ENCODE peak calls at places on chromosomes 11 and 22, in eight cellular contexts. One of them, this sample, is unnamed.

GRCh38 chr11:96114178-96115070 is 190.5 kb upstream of the MTMR2 start:
- DNase-seq in left ventricle myocardium inferior: no peak
- DNase-seq in right cardiac atrium: no peak
- DNase-seq in GM18507: no peak
- DNase-seq in NCI-H1105: peak
- DNase-seq in iPS-NIHi11: no peak
- DNase-seq in IMR-90: no peak
- DNase-seq in AG08396: no peak
- DNase-seq in this sample: peak

GRCh38 chr11:2359557-2359956 is 17.6 kb upstream of the CD81 start:
- DNase-seq in left ventricle myocardium inferior: no peak
- DNase-seq in right cardiac atrium: no peak
- DNase-seq in GM18507: no peak
- DNase-seq in NCI-H1105: no peak
- DNase-seq in iPS-NIHi11: no peak
- DNase-seq in IMR-90: no peak
- DNase-seq in AG08396: no peak
- DNase-seq in this sample: no peak

GRCh38 chr22:35705141-35705540 is 12.5 kb upstream of the APOL5 start:
- DNase-seq in left ventricle myocardium inferior: no peak
- DNase-seq in right cardiac atrium: no peak
- DNase-seq in GM18507: no peak
- DNase-seq in NCI-H1105: no peak
- DNase-seq in iPS-NIHi11: no peak
- DNase-seq in IMR-90: peak
- DNase-seq in AG08396: peak
- DNase-seq in this sample: no peak

GRCh38 chr11:862704-863388 is 20.2 kb downstream of the TSPAN4 start:
- DNase-seq in left ventricle myocardium inferior: no peak
- DNase-seq in right cardiac atrium: no peak
- DNase-seq in GM18507: no peak
- DNase-seq in NCI-H1105: no peak
- DNase-seq in iPS-NIHi11: no peak
- DNase-seq in IMR-90: no peak
- DNase-seq in AG08396: no peak
- DNase-seq in this sample: no peak

GRCh38 chr11:107666911-107667568 is 44.8 kb downstream of the SLN start:
- DNase-seq in left ventricle myocardium inferior: no peak
- DNase-seq in right cardiac atrium: no peak
- DNase-seq in GM18507: no peak
- DNase-seq in NCI-H1105: no peak
- DNase-seq in iPS-NIHi11: no peak
- DNase-seq in IMR-90: no peak
- DNase-seq in AG08396: no peak
- DNase-seq in this sample: no peak

GRCh38 chr22:26610072-26610958 is 7.5 kb downstream of the CRYBB1 start:
- DNase-seq in left ventricle myocardium inferior: peak
- DNase-seq in right cardiac atrium: no peak
- DNase-seq in GM18507: peak
- DNase-seq in NCI-H1105: no peak
- DNase-seq in iPS-NIHi11: no peak
- DNase-seq in IMR-90: peak
- DNase-seq in AG08396: peak
- DNase-seq in this sample: no peak

GRCh38 chr11:13210424-13210823 is 67.2 kb upstream of the BMAL1 start:
- DNase-seq in left ventricle myocardium inferior: peak
- DNase-seq in right cardiac atrium: peak
- DNase-seq in GM18507: no peak
- DNase-seq in NCI-H1105: peak
- DNase-seq in iPS-NIHi11: peak
- DNase-seq in IMR-90: peak
- DNase-seq in AG08396: peak
- DNase-seq in this sample: no peak

GRCh38 chr11:62143727-62144126 is 19.9 kb downstream of the INCENP start:
- DNase-seq in left ventricle myocardium inferior: no peak
- DNase-seq in right cardiac atrium: no peak
- DNase-seq in GM18507: no peak
- DNase-seq in NCI-H1105: no peak
- DNase-seq in iPS-NIHi11: no peak
- DNase-seq in IMR-90: no peak
- DNase-seq in AG08396: no peak
- DNase-seq in this sample: no peak

GRCh38 chr22:19855504-19856409 is 1.1 kb upstream of the GNB1L start:
- DNase-seq in left ventricle myocardium inferior: no peak
- DNase-seq in right cardiac atrium: peak
- DNase-seq in GM18507: peak
- DNase-seq in NCI-H1105: peak
- DNase-seq in iPS-NIHi11: peak
- DNase-seq in IMR-90: peak
- DNase-seq in AG08396: peak
- DNase-seq in this sample: no peak

GRCh38 chr22:28900379-28900778 is 17.0 kb downstream of the ZNRF3 start:
- DNase-seq in left ventricle myocardium inferior: no peak
- DNase-seq in right cardiac atrium: no peak
- DNase-seq in GM18507: no peak
- DNase-seq in NCI-H1105: no peak
- DNase-seq in iPS-NIHi11: no peak
- DNase-seq in IMR-90: no peak
- DNase-seq in AG08396: no peak
- DNase-seq in this sample: no peak

GRCh38 chr11:69953356-69953755 is 124.8 kb upstream of the ANO1 start:
- DNase-seq in left ventricle myocardium inferior: no peak
- DNase-seq in right cardiac atrium: no peak
- DNase-seq in GM18507: no peak
- DNase-seq in NCI-H1105: no peak
- DNase-seq in iPS-NIHi11: no peak
- DNase-seq in IMR-90: no peak
- DNase-seq in AG08396: no peak
- DNase-seq in this sample: no peak

GRCh38 chr11:125772834-125773505 is 5.7 kb downstream of the PATE2 start:
- DNase-seq in left ventricle myocardium inferior: no peak
- DNase-seq in right cardiac atrium: no peak
- DNase-seq in GM18507: no peak
- DNase-seq in NCI-H1105: no peak
- DNase-seq in iPS-NIHi11: no peak
- DNase-seq in IMR-90: peak
- DNase-seq in AG08396: peak
- DNase-seq in this sample: no peak

GRCh38 chr11:57713849-57714248 is 1.5 kb downstream of the TMX2 start:
- DNase-seq in left ventricle myocardium inferior: no peak
- DNase-seq in right cardiac atrium: no peak
- DNase-seq in GM18507: no peak
- DNase-seq in NCI-H1105: no peak
- DNase-seq in iPS-NIHi11: no peak
- DNase-seq in IMR-90: no peak
- DNase-seq in AG08396: no peak
- DNase-seq in this sample: no peak

GRCh38 chr22:25563757-25564319 is 637 bp upstream of the GRK3 start:
- DNase-seq in left ventricle myocardium inferior: no peak
- DNase-seq in right cardiac atrium: peak
- DNase-seq in GM18507: no peak
- DNase-seq in NCI-H1105: no peak
- DNase-seq in iPS-NIHi11: no peak
- DNase-seq in IMR-90: peak
- DNase-seq in AG08396: no peak
- DNase-seq in this sample: no peak

GRCh38 chr22:42805016-42805997 is 51.8 kb downstream of the ARFGAP3 start:
- DNase-seq in left ventricle myocardium inferior: peak
- DNase-seq in right cardiac atrium: peak
- DNase-seq in GM18507: no peak
- DNase-seq in NCI-H1105: peak
- DNase-seq in iPS-NIHi11: no peak
- DNase-seq in IMR-90: no peak
- DNase-seq in AG08396: no peak
- DNase-seq in this sample: no peak

GRCh38 chr11:69662021-69662698 is 13.0 kb downstream of the LTO1 start:
- DNase-seq in left ventricle myocardium inferior: no peak
- DNase-seq in right cardiac atrium: peak
- DNase-seq in GM18507: no peak
- DNase-seq in NCI-H1105: no peak
- DNase-seq in iPS-NIHi11: peak
- DNase-seq in IMR-90: no peak
- DNase-seq in AG08396: no peak
- DNase-seq in this sample: no peak

GRCh38 chr22:30427871-30428270 is 2.3 kb downstream of the MTFP1 start:
- DNase-seq in left ventricle myocardium inferior: no peak
- DNase-seq in right cardiac atrium: no peak
- DNase-seq in GM18507: no peak
- DNase-seq in NCI-H1105: no peak
- DNase-seq in iPS-NIHi11: no peak
- DNase-seq in IMR-90: no peak
- DNase-seq in AG08396: no peak
- DNase-seq in this sample: no peak

GRCh38 chr11:108647701-108648527 is 17.0 kb upstream of the DDX10 start:
- DNase-seq in left ventricle myocardium inferior: peak
- DNase-seq in right cardiac atrium: peak
- DNase-seq in GM18507: peak
- DNase-seq in NCI-H1105: peak
- DNase-seq in iPS-NIHi11: peak
- DNase-seq in IMR-90: peak
- DNase-seq in AG08396: peak
- DNase-seq in this sample: peak

GRCh38 chr22:44102121-44102520 is 78.0 kb downstream of the PARVB start:
- DNase-seq in left ventricle myocardium inferior: no peak
- DNase-seq in right cardiac atrium: no peak
- DNase-seq in GM18507: no peak
- DNase-seq in NCI-H1105: no peak
- DNase-seq in iPS-NIHi11: no peak
- DNase-seq in IMR-90: no peak
- DNase-seq in AG08396: no peak
- DNase-seq in this sample: no peak

GRCh38 chr11:16739326-16739875 is 954 bp downstream of the C11orf58 start:
- DNase-seq in left ventricle myocardium inferior: no peak
- DNase-seq in right cardiac atrium: no peak
- DNase-seq in GM18507: no peak
- DNase-seq in NCI-H1105: peak
- DNase-seq in iPS-NIHi11: no peak
- DNase-seq in IMR-90: peak
- DNase-seq in AG08396: peak
- DNase-seq in this sample: no peak

GRCh38 chr11:60993611-60994010 is 22.1 kb downstream of the CD6 start:
- DNase-seq in left ventricle myocardium inferior: no peak
- DNase-seq in right cardiac atrium: no peak
- DNase-seq in GM18507: no peak
- DNase-seq in NCI-H1105: no peak
- DNase-seq in iPS-NIHi11: no peak
- DNase-seq in IMR-90: no peak
- DNase-seq in AG08396: no peak
- DNase-seq in this sample: no peak

GRCh38 chr11:86570020-86570419 is 102.4 kb downstream of the ME3 start:
- DNase-seq in left ventricle myocardium inferior: no peak
- DNase-seq in right cardiac atrium: no peak
- DNase-seq in GM18507: no peak
- DNase-seq in NCI-H1105: no peak
- DNase-seq in iPS-NIHi11: no peak
- DNase-seq in IMR-90: peak
- DNase-seq in AG08396: no peak
- DNase-seq in this sample: no peak

GRCh38 chr11:120024046-120024445 is 113.9 kb downstream of the TRIM29 start:
- DNase-seq in left ventricle myocardium inferior: no peak
- DNase-seq in right cardiac atrium: no peak
- DNase-seq in GM18507: no peak
- DNase-seq in NCI-H1105: no peak
- DNase-seq in iPS-NIHi11: peak
- DNase-seq in IMR-90: no peak
- DNase-seq in AG08396: no peak
- DNase-seq in this sample: no peak

GRCh38 chr22:47031628-47031915 is 269.1 kb downstream of the TBC1D22A start:
- DNase-seq in left ventricle myocardium inferior: peak
- DNase-seq in right cardiac atrium: no peak
- DNase-seq in GM18507: no peak
- DNase-seq in NCI-H1105: no peak
- DNase-seq in iPS-NIHi11: no peak
- DNase-seq in IMR-90: no peak
- DNase-seq in AG08396: no peak
- DNase-seq in this sample: no peak

GRCh38 chr22:22210375-22210774 is 34.2 kb upstream of the VPREB1 start:
- DNase-seq in left ventricle myocardium inferior: no peak
- DNase-seq in right cardiac atrium: no peak
- DNase-seq in GM18507: no peak
- DNase-seq in NCI-H1105: no peak
- DNase-seq in iPS-NIHi11: no peak
- DNase-seq in IMR-90: peak
- DNase-seq in AG08396: peak
- DNase-seq in this sample: no peak

GRCh38 chr11:110778351-110778750 is 66.1 kb upstream of the ARHGAP20 start:
- DNase-seq in left ventricle myocardium inferior: no peak
- DNase-seq in right cardiac atrium: no peak
- DNase-seq in GM18507: no peak
- DNase-seq in NCI-H1105: no peak
- DNase-seq in iPS-NIHi11: no peak
- DNase-seq in IMR-90: peak
- DNase-seq in AG08396: no peak
- DNase-seq in this sample: no peak

GRCh38 chr11:110125632-110126031 is 32.4 kb downstream of the ZC3H12C start:
- DNase-seq in left ventricle myocardium inferior: no peak
- DNase-seq in right cardiac atrium: no peak
- DNase-seq in GM18507: no peak
- DNase-seq in NCI-H1105: no peak
- DNase-seq in iPS-NIHi11: no peak
- DNase-seq in IMR-90: peak
- DNase-seq in AG08396: peak
- DNase-seq in this sample: no peak

GRCh38 chr11:102449651-102450570 is 2.7 kb downstream of the TMEM123 start:
- DNase-seq in left ventricle myocardium inferior: no peak
- DNase-seq in right cardiac atrium: no peak
- DNase-seq in GM18507: no peak
- DNase-seq in NCI-H1105: no peak
- DNase-seq in iPS-NIHi11: no peak
- DNase-seq in IMR-90: no peak
- DNase-seq in AG08396: no peak
- DNase-seq in this sample: no peak

GRCh38 chr11:68322031-68322388 is 9.6 kb downstream of the LRP5 start:
- DNase-seq in left ventricle myocardium inferior: no peak
- DNase-seq in right cardiac atrium: peak
- DNase-seq in GM18507: no peak
- DNase-seq in NCI-H1105: no peak
- DNase-seq in iPS-NIHi11: no peak
- DNase-seq in IMR-90: no peak
- DNase-seq in AG08396: no peak
- DNase-seq in this sample: no peak

GRCh38 chr11:72330131-72330727 is 86.3 kb upstream of the PHOX2A start:
- DNase-seq in left ventricle myocardium inferior: no peak
- DNase-seq in right cardiac atrium: no peak
- DNase-seq in GM18507: no peak
- DNase-seq in NCI-H1105: no peak
- DNase-seq in iPS-NIHi11: no peak
- DNase-seq in IMR-90: no peak
- DNase-seq in AG08396: no peak
- DNase-seq in this sample: no peak

GRCh38 chr11:13278620-13279486 is 1.3 kb downstream of the BMAL1 start:
- DNase-seq in left ventricle myocardium inferior: peak
- DNase-seq in right cardiac atrium: no peak
- DNase-seq in GM18507: peak
- DNase-seq in NCI-H1105: no peak
- DNase-seq in iPS-NIHi11: peak
- DNase-seq in IMR-90: no peak
- DNase-seq in AG08396: peak
- DNase-seq in this sample: peak

GRCh38 chr11:130029137-130029536 is 26.5 kb upstream of the PRDM10 start:
- DNase-seq in left ventricle myocardium inferior: no peak
- DNase-seq in right cardiac atrium: no peak
- DNase-seq in GM18507: no peak
- DNase-seq in NCI-H1105: no peak
- DNase-seq in iPS-NIHi11: no peak
- DNase-seq in IMR-90: no peak
- DNase-seq in AG08396: no peak
- DNase-seq in this sample: no peak

GRCh38 chr11:119024430-119025098 is 6.0 kb downstream of the TRAPPC4 start:
- DNase-seq in left ventricle myocardium inferior: no peak
- DNase-seq in right cardiac atrium: no peak
- DNase-seq in GM18507: no peak
- DNase-seq in NCI-H1105: no peak
- DNase-seq in iPS-NIHi11: no peak
- DNase-seq in IMR-90: no peak
- DNase-seq in AG08396: no peak
- DNase-seq in this sample: no peak

GRCh38 chr11:1043563-1044096 is 7.1 kb upstream of the MUC6 start:
- DNase-seq in left ventricle myocardium inferior: peak
- DNase-seq in right cardiac atrium: peak
- DNase-seq in GM18507: no peak
- DNase-seq in NCI-H1105: no peak
- DNase-seq in iPS-NIHi11: no peak
- DNase-seq in IMR-90: no peak
- DNase-seq in AG08396: no peak
- DNase-seq in this sample: no peak

This sample was measured in caudate nucleus.